ENCODE peak calls at places on chromosome X, in nine cellular contexts. D is PC-3, A is astrocyte, E is PC-9, U is cardiac fibroblast, K is A673, Y is suprapubic skin, C is BJ, Q is fibroblast of pulmonary artery. W is an unnamed sample.

GRCh38 chrX:8140986-8141385 is 30.1 kb downstream of the VCX2 start:
- DNase-seq in D (no peak), A (no peak), E (peak), U (no peak), K (no peak), Y (no peak), C (no peak), Q (no peak), W (no peak)

GRCh38 chrX:10341309-10341708 is 184.5 kb downstream of the CLCN4 start:
- DNase-seq in D (peak), A (no peak), E (no peak), U (no peak), K (no peak), Y (no peak), C (no peak), Q (no peak), W (no peak)

GRCh38 chrX:21481761-21482160 is 107.5 kb downstream of the CNKSR2 start:
- DNase-seq in D (no peak), A (no peak), E (no peak), U (no peak), K (no peak), Y (no peak), C (no peak), Q (no peak), W (no peak)

GRCh38 chrX:122512561-122513072 is 671.5 kb upstream of the GRIA3 start:
- DNase-seq in D (peak), A (peak), E (no peak), U (no peak), K (no peak), Y (no peak), C (peak), Q (no peak), W (no peak)

GRCh38 chrX:106481341-106481740 is 130.4 kb upstream of the RADX start:
- DNase-seq in D (peak), A (peak), E (peak), U (peak), K (peak), Y (no peak), C (no peak), Q (peak), W (peak)

GRCh38 chrX:130253916-130254315 is 14.8 kb downstream of the ZNF280C start:
- DNase-seq in D (no peak), A (no peak), E (no peak), U (no peak), K (no peak), Y (no peak), C (no peak), Q (no peak), W (peak)

GRCh38 chrX:17174671-17175070 is 200.3 kb upstream of the NHS start:
- DNase-seq in D (no peak), A (no peak), E (no peak), U (no peak), K (no peak), Y (no peak), C (no peak), Q (no peak), W (no peak)

GRCh38 chrX:13092455-13092941 is 48.1 kb upstream of the FAM9C start:
- DNase-seq in D (no peak), A (no peak), E (no peak), U (no peak), K (no peak), Y (no peak), C (no peak), Q (no peak), W (no peak)

GRCh38 chrX:73182502-73183114 is 32.0 kb downstream of the NAP1L2 start:
- DNase-seq in D (peak), A (no peak), E (no peak), U (no peak), K (no peak), Y (no peak), C (no peak), Q (no peak), W (no peak)

GRCh38 chrX:107659768-107660167 is 31.5 kb downstream of the PRPS1 start:
- DNase-seq in D (peak), A (no peak), E (peak), U (peak), K (peak), Y (no peak), C (no peak), Q (peak), W (peak)

GRCh38 chrX:40083979-40084359 is 13.8 kb downstream of the BCOR start:
- DNase-seq in D (no peak), A (no peak), E (no peak), U (no peak), K (no peak), Y (no peak), C (no peak), Q (no peak), W (no peak)
- H3K4me3 ChIP-seq in D (peak), A (no peak), E (peak), U (peak), K (peak), Y (peak), C (no peak), Q (peak), W (peak)

GRCh38 chrX:24498181-24498580 is 33.1 kb downstream of the PDK3 start:
- DNase-seq in D (no peak), A (no peak), E (no peak), U (peak), K (peak), Y (no peak), C (no peak), Q (peak), W (no peak)
- TF ChIP-seq CTCF in D (peak), A (peak), E (no peak), U (peak), K (peak), Y (no peak), C (no peak), Q (peak), W (peak)

GRCh38 chrX:635428-636192 is 5.0 kb downstream of the SHOX start:
- DNase-seq in D (no peak), A (no peak), E (no peak), U (no peak), K (no peak), Y (no peak), C (no peak), Q (no peak), W (no peak)
- H3K4me3 ChIP-seq in D (no peak), A (no peak), E (no peak), U (no peak), K (no peak), Y (no peak), C (peak), Q (no peak), W (no peak)

GRCh38 chrX:56505866-56506265 is 57.6 kb upstream of the UBQLN2 start:
- DNase-seq in D (peak), A (no peak), E (peak), U (no peak), K (no peak), Y (no peak), C (no peak), Q (no peak), W (no peak)

GRCh38 chrX:56498756-56499155 is 64.7 kb upstream of the UBQLN2 start:
- DNase-seq in D (peak), A (no peak), E (peak), U (no peak), K (no peak), Y (no peak), C (no peak), Q (no peak), W (no peak)

GRCh38 chrX:56499372-56499771 is 64.1 kb upstream of the UBQLN2 start:
- DNase-seq in D (peak), A (no peak), E (peak), U (no peak), K (no peak), Y (no peak), C (no peak), Q (no peak), W (no peak)

DNA sequence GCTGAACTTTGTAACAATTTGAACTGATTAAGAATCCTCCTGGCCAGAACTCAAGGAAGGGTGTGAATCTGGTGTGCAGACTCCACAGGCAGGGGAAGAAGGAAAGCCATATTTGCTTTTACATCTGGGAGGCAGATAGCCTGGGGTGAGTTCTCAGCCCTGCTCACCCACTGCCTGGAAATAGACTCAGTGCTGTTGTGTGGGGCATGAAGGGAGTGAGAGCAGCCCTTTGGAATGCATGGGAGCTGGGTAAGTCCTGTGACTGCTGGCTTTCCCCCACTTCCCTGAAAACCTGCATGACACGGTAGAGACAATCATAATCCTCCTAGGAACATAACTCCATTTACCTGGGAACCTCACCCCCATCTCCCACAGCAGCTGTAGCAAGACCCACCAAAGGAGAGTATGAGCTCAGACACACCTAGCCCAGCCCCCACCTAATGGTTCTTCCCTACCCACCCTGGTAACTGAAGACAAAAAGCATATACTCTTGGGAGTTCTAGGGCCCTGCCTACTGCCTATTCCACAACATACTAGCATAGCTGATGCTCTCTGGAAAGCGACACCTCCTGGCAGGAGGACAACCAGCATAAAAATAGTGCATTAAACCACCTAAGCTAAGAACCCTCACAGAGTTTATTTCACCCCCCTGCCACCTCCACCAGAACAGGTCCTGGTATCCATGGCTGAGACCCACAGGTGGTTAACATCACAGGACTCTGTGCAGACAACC is 59.3 kb upstream of the UBQLN2 start:
- DNase-seq in D (peak), A (no peak), E (peak), U (no peak), K (no peak), Y (no peak), C (no peak), Q (no peak), W (no peak)
- TF ChIP-seq CTCF in D (peak), A (no peak), E (no peak), U (no peak), K (no peak), Y (no peak), C (no peak), Q (no peak), W (no peak)

DNA sequence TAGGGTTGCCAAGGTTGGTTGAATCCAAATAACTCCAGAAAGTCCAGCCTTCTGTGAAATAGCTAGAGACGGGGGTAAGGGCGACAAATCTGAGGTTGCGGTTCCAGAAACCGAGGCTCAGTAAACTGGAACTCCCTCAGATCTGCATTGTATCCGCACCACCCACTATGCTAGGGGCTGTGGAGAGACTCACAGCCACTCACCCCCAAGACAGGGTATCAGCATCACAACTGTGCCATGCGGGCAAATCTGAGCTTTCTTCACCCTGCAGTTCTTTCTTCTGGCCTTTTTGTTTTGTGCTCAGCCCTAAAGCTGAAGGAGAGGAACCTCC is 581 bp downstream of the CA5B start:
- DNase-seq in D (no peak), A (no peak), E (no peak), U (no peak), K (no peak), Y (no peak), C (no peak), Q (no peak), W (no peak)
- H3K4me3 ChIP-seq in D (peak), A (peak), E (peak), U (peak), K (peak), Y (peak), C (peak), Q (peak), W (peak)

GRCh38 chrX:70769659-70770232 is 138.8 kb downstream of the TEX11 start:
- DNase-seq in D (peak), A (no peak), E (no peak), U (peak), K (peak), Y (no peak), C (no peak), Q (peak), W (no peak)
- TF ChIP-seq CTCF in D (peak), A (peak), E (peak), U (peak), K (peak), Y (no peak), C (peak), Q (peak), W (peak)

GRCh38 chrX:2434764-2435163 is 66.0 kb downstream of the DHRSX start:
- DNase-seq in D (no peak), A (no peak), E (no peak), U (no peak), K (no peak), Y (no peak), C (no peak), Q (no peak), W (no peak)
- H3K4me3 ChIP-seq in D (no peak), A (no peak), E (no peak), U (no peak), K (no peak), Y (no peak), C (no peak), Q (no peak), W (no peak)

GRCh38 chrX:28701222-28701621 is 114.0 kb downstream of the IL1RAPL1 start:
- DNase-seq in D (no peak), A (no peak), E (no peak), U (no peak), K (no peak), Y (no peak), C (no peak), Q (peak), W (no peak)
- TF ChIP-seq CTCF in D (peak), A (peak), E (peak), U (peak), K (no peak), Y (no peak), C (no peak), Q (peak), W (no peak)

DNA sequence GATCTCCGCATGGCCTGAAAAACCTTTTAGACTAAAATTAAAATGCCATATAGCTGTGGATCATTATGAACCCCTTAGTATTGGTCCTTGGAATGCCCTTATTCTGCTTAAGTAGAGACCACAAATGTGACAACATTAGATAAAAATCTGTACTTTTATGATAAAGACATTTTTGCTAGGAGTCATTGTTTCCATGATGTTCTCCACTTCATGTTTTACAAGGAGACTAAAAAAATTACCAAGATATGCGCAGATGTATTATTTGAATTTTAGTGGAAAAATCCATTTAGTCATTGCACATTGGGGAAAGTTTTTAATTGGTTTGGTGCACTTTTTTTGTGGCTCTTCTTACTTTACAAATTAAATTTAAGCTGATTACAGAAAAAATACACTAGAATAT is 85.1 kb upstream of the HPRT1 start:
- DNase-seq in D (no peak), A (peak), E (no peak), U (no peak), K (no peak), Y (no peak), C (no peak), Q (no peak), W (no peak)
- H3K4me3 ChIP-seq in D (peak), A (peak), E (peak), U (peak), K (peak), Y (peak), C (peak), Q (peak), W (peak)

GRCh38 chrX:152641996-152642395 is 4.3 kb downstream of the GABRQ start:
- DNase-seq in D (peak), A (no peak), E (peak), U (peak), K (peak), Y (no peak), C (no peak), Q (peak), W (no peak)
- TF ChIP-seq CTCF in D (peak), A (no peak), E (peak), U (no peak), K (peak), Y (no peak), C (no peak), Q (no peak), W (peak)